ENCODE peak calls at places on chromosome 1, in ten cellular contexts. T, Q, N, S, A, M, O, C, G and E are unnamed samples.

GRCh38 chr1:54385727-54386022 is 20.5 kb downstream of the SSBP3 start:
- DNase-seq in N (no peak), C (no peak), T (no peak), O (no peak), Q (no peak), G (no peak), M (no peak), S (no peak), A (no peak), E (no peak)

GRCh38 chr1:58035523-58035922 is 511.0 kb downstream of the OMA1 start:
- DNase-seq in C (no peak), O (no peak), A (no peak), T (no peak), G (no peak), Q (peak), S (peak), M (no peak), N (no peak), E (no peak)

GRCh38 chr1:207811920-207812720 is 60.3 kb downstream of the CD46 start:
- DNase-seq in G (peak), C (peak), T (no peak), Q (peak), A (no peak), M (no peak), N (no peak), S (no peak), O (no peak), E (peak)

GRCh38 chr1:21201650-21202049 is 25.0 kb upstream of the EIF4G3 start:
- DNase-seq in N (no peak), O (no peak), G (no peak), C (no peak), T (no peak), S (no peak), A (no peak), Q (no peak), M (no peak), E (no peak)

GRCh38 chr1:72111662-72112061 is 170.7 kb downstream of the NEGR1 start:
- DNase-seq in N (no peak), A (no peak), Q (no peak), S (no peak), O (no peak), M (no peak), T (no peak), G (no peak), C (no peak), E (no peak)

GRCh38 chr1:154760469-154760933 is 109.6 kb downstream of the KCNN3 start:
- DNase-seq in O (peak), S (no peak), N (no peak), T (peak), C (peak), A (no peak), G (peak), Q (no peak), M (no peak), E (peak)

GRCh38 chr1:38783659-38784229 is 75.8 kb downstream of the RRAGC start:
- DNase-seq in C (no peak), O (no peak), A (no peak), Q (no peak), N (no peak), S (no peak), G (no peak), T (no peak), M (peak), E (peak)

GRCh38 chr1:209866201-209866600 is 38.4 kb downstream of the UTP25 start:
- DNase-seq in A (no peak), M (no peak), O (no peak), Q (no peak), T (no peak), G (no peak), C (no peak), S (no peak), N (no peak), E (no peak)

GRCh38 chr1:54227091-54227602 is 27.2 kb downstream of the MRPL37 start:
- DNase-seq in T (no peak), M (peak), Q (peak), C (peak), O (no peak), G (peak), A (peak), S (no peak), N (peak), E (no peak)

GRCh38 chr1:212718499-212718898 is 18.9 kb upstream of the BATF3 start:
- DNase-seq in M (no peak), A (no peak), S (no peak), Q (peak), T (no peak), G (peak), C (no peak), O (no peak), N (peak), E (no peak)

GRCh38 chr1:56516539-56517252 is 62.7 kb downstream of the PLPP3 start:
- DNase-seq in N (no peak), C (peak), G (peak), A (peak), S (no peak), M (peak), O (no peak), Q (peak), T (no peak), E (peak)

GRCh38 chr1:60908159-60908558 is 174.2 kb upstream of the NFIA start:
- DNase-seq in T (no peak), O (no peak), C (no peak), N (no peak), G (no peak), A (no peak), M (peak), Q (no peak), S (no peak), E (no peak)

GRCh38 chr1:11483581-11484320 is 4.8 kb downstream of the DISP3 start:
- DNase-seq in A (no peak), O (no peak), C (no peak), Q (no peak), T (no peak), S (no peak), N (no peak), M (no peak), G (no peak), E (no peak)

GRCh38 chr1:11019971-11020370 is 7.5 kb downstream of the TARDBP start:
- DNase-seq in S (no peak), G (no peak), T (no peak), C (no peak), Q (no peak), N (no peak), O (no peak), A (no peak), M (no peak), E (peak)

DNA sequence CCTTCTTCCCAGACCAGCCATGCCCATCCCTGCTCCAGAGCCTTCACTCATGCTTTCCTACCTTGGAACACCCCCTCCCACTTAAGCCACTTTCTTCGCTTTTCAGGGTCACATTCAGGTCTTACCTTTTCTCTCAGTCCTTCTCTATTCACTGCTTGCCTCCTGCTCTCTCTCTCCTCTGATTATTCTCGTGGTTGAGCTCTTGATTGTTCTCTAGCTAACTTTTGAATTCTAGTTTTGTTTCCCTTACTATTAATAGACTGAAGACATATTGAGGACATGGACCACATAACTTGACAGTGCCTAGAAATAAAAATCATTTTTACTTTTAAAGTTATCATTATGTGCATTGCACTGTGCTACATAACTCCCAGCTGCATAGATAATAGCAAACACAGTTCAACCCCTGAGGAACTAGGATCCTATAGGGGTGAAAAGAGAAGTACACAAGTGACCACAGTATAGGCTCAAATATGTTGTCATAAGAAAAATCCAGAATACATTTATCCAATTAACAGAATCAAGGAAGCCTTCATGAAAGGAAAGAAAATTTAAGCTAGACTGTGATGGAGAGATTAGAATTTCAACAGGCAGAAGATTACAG is 21.5 kb downstream of the INSL5 start:
- DNase-seq in C (no peak), O (no peak), N (no peak), T (no peak), A (no peak), Q (no peak), S (no peak), M (no peak), G (no peak), E (no peak)
- H3K4me3 ChIP-seq in C (no peak), O (no peak), N (no peak), T (no peak), A (no peak), Q (no peak), S (no peak), M (no peak), G (no peak), E (no peak)

DNA sequence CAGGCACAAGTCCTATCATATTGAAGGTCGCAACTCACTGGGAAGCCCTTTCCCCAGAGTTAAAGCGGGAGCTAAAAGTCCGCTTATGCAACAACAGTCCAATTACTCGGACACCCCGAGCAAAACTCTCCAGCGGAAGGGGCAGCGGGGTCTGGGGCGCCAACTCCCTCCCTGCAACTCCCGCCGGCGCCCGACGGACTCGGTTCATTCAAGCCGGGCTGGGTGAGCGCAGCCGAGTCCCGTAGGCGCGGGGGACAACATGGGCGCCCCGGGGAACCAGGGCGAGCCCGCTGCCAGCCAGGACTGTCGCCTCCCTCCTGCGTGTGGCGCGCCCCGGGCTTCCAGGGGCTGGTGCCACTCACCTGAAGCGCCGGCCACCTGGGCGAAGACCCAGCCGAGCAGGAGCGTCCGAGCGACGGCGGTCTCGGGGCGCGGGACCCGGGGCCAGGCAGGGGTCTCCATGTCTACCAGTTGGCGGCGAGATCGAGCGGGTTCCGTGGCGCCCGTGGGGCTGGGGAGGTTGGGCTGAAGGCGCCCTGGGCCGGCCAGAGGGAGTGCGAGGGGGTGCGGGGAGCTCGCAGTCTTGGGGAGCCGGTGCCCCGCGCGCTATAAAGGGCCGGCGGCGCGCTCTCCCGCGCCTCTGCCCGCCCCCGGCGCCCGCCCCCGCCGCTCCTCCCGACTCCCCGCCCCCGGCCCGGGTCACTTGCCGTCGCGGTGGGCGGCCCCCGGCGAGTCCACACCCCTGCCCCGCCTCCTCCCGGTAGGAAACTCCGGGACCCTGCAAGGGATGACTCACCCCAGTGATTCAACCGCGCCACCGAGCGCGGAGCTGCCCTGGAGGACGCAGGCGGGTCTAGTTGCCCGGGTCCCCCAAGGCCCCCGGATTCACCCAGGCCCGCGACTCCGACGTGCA is at the start of gene F3:
- DNase-seq in S (peak), T (peak), N (peak), G (peak), O (peak), Q (peak), A (peak), C (peak), M (peak), E (peak)
- H3K4me3 ChIP-seq in S (peak), T (peak), N (peak), G (peak), O (peak), Q (peak), A (peak), C (peak), M (peak), E (peak)

GRCh38 chr1:52629021-52629643 is 3.8 kb upstream of the SHISAL2A start:
- DNase-seq in Q (peak), S (no peak), O (no peak), A (no peak), G (no peak), C (no peak), M (no peak), T (peak), N (peak), E (no peak)
- H3K4me3 ChIP-seq in Q (no peak), S (no peak), O (no peak), A (no peak), G (no peak), C (no peak), M (peak), T (no peak), N (peak), E (no peak)

DNA sequence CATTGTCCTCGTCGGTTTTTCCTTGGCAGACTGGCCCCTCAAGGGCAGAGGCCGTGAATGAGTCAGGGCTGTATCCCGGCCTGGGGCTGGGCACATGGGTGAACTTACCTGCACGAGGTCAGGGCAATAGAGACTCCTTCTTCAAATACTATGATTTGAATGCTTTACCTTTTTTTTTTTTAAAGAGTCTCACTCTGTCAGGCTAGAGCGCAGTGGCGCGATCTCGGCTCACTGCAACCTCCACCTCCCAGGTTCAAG is 5.0 kb downstream of the LAPTM5 start:
- DNase-seq in A (no peak), G (no peak), O (no peak), N (no peak), T (no peak), Q (no peak), S (no peak), C (no peak), M (no peak), E (no peak)
- H3K4me3 ChIP-seq in A (no peak), G (no peak), O (no peak), N (no peak), T (no peak), Q (no peak), S (no peak), C (no peak), M (no peak), E (no peak)

DNA sequence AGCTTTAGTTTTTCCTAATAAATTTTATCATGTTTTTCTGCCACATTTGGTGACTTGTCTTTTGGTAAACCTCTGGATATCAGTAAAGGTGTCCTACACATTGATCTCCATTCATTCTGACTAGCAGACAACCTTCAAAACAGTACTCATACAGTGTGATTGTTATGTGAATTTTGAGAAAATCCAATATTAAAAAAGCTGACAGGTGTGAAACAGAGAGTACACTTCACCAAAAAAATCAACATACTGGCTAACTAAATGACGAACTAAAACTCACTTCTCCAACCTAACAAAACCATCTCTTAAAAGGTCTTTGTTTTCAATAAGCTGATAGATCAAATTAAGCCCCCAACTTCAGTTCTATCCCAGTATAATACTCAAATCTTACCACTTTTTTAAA is 1.5 kb downstream of the FRRS1 start:
- DNase-seq in T (no peak), A (no peak), C (no peak), M (no peak), Q (no peak), O (no peak), S (no peak), N (no peak), G (no peak), E (no peak)
- H3K4me3 ChIP-seq in T (no peak), A (no peak), C (no peak), M (no peak), Q (no peak), O (no peak), S (no peak), N (no peak), G (no peak), E (no peak)